ENCODE peak calls at places on chromosomes 11 and 22, in ten cellular contexts. L is stimulated activated effector memory CD8-positive, alpha-beta T cell treated with anti-CD3 and anti-CD28 coated beads, Interleukin-12 subunit alpha, Interleukin-12 subunit beta, amount 100 ng/mL, for 72 hours; W is EL; X is KG1; V is cardiac muscle cell; E is fibroblast of pulmonary artery; P is right lobe of liver; U is AG08395; Q is astrocyte of the hippocampus; J is stimulated activated CD4-positive, alpha-beta T cell treated with anti-CD3 and anti-CD28 coated beads, Interleukin-1b, Interleukin-23, amount 100 ng/mL, for 1 hour. H is an unnamed sample.

GRCh38 chr11:13721760-13722159 is 53.3 kb downstream of the FAR1 start:
- DNase-seq in L (no peak), W (peak), X (no peak), V (no peak), E (peak), P (no peak), U (no peak), Q (no peak), J (no peak), H (no peak)

GRCh38 chr11:62068730-62069129 is 55.1 kb upstream of the INCENP start:
- DNase-seq in L (no peak), W (no peak), X (no peak), V (no peak), E (no peak), P (no peak), U (no peak), Q (no peak), J (no peak), H (no peak)

GRCh38 chr11:2713721-2714462 is 14.1 kb upstream of the KCNQ1OT1 start:
- DNase-seq in L (no peak), W (no peak), X (no peak), V (no peak), E (no peak), P (peak), U (no peak), Q (no peak), J (no peak), H (no peak)

GRCh38 chr11:66857234-66857926 is 516 bp downstream of the LRFN4 start:
- DNase-seq in L (no peak), W (no peak), X (no peak), V (no peak), E (no peak), P (peak), U (peak), Q (peak), J (no peak), H (no peak)

GRCh38 chr11:19746081-19746480 is 33.4 kb downstream of the NAV2 start:
- DNase-seq in L (no peak), W (no peak), X (no peak), V (no peak), E (no peak), P (no peak), U (no peak), Q (no peak), J (no peak), H (no peak)

GRCh38 chr11:28010001-28010400 is 98.0 kb downstream of the KIF18A start:
- DNase-seq in L (no peak), W (no peak), X (no peak), V (no peak), E (no peak), P (no peak), U (no peak), Q (no peak), J (no peak), H (no peak)

GRCh38 chr22:50542416-50542927 is 3.2 kb upstream of the KLHDC7B start:
- DNase-seq in L (no peak), W (no peak), X (no peak), V (no peak), E (no peak), P (peak), U (no peak), Q (no peak), J (no peak), H (peak)

GRCh38 chr11:69074375-69074774 is 25.6 kb downstream of the TPCN2 start:
- DNase-seq in L (no peak), W (no peak), X (no peak), V (no peak), E (no peak), P (no peak), U (no peak), Q (no peak), J (no peak), H (no peak)

GRCh38 chr11:113729456-113729855 is 23.3 kb upstream of the TMPRSS5 start:
- DNase-seq in L (no peak), W (no peak), X (no peak), V (no peak), E (no peak), P (no peak), U (no peak), Q (no peak), J (no peak), H (no peak)

GRCh38 chr11:59206635-59207034 is 6.1 kb downstream of the MPEG1 start:
- DNase-seq in L (no peak), W (peak), X (no peak), V (peak), E (peak), P (no peak), U (peak), Q (peak), J (no peak), H (peak)

GRCh38 chr11:16191852-16192240 is 164.5 kb downstream of the SOX6 start:
- DNase-seq in L (no peak), W (no peak), X (no peak), V (no peak), E (no peak), P (no peak), U (no peak), Q (no peak), J (no peak), H (no peak)

H was measured in AML-193.